ENCODE peak calls at places on chromosomes 3 and 15, in six cellular contexts. One of them, this sample, is unnamed.

GRCh38 chr15:57411945-57412768 is 35.9 kb downstream of the CGNL1 start:
- DNase-seq in CD4-positive, alpha-beta T cell: no peak
- DNase-seq in K562: no peak
- DNase-seq in kidney: no peak
- DNase-seq in PC-9: no peak
- DNase-seq in omental fat pad: no peak
- DNase-seq in this sample: no peak

GRCh38 chr3:62665627-62666433 is 209.4 kb downstream of the CADPS start:
- DNase-seq in CD4-positive, alpha-beta T cell: no peak
- DNase-seq in K562: peak; percentile 32
- DNase-seq in kidney: no peak
- DNase-seq in PC-9: peak; percentile 47
- DNase-seq in omental fat pad: no peak
- DNase-seq in this sample: peak; percentile 85

GRCh38 chr3:111539351-111540331 is 2.4 kb upstream of the CD96 start:
- DNase-seq in CD4-positive, alpha-beta T cell: peak; percentile 62
- DNase-seq in K562: no peak
- DNase-seq in kidney: no peak
- DNase-seq in PC-9: peak; percentile 65
- DNase-seq in omental fat pad: no peak
- DNase-seq in this sample: peak; percentile 69

GRCh38 chr3:126907557-126907956 is 75.4 kb upstream of the PLXNA1 start:
- DNase-seq in CD4-positive, alpha-beta T cell: no peak
- DNase-seq in K562: no peak
- DNase-seq in kidney: no peak
- DNase-seq in PC-9: no peak
- DNase-seq in omental fat pad: no peak
- DNase-seq in this sample: no peak

GRCh38 chr3:168647582-168647981 is 551.9 kb upstream of the GOLIM4 start:
- DNase-seq in CD4-positive, alpha-beta T cell: no peak
- DNase-seq in K562: no peak
- DNase-seq in kidney: no peak
- DNase-seq in PC-9: no peak
- DNase-seq in omental fat pad: no peak
- DNase-seq in this sample: no peak

GRCh38 chr3:29281265-29282228 is 676 bp downstream of the RBMS3 start:
- DNase-seq in CD4-positive, alpha-beta T cell: no peak
- DNase-seq in K562: no peak
- DNase-seq in kidney: peak; percentile 40
- DNase-seq in PC-9: no peak
- DNase-seq in omental fat pad: no peak
- DNase-seq in this sample: peak; percentile 18

GRCh38 chr15:95371664-95372063 is 958.8 kb upstream of the NR2F2 start:
- DNase-seq in CD4-positive, alpha-beta T cell: no peak
- DNase-seq in K562: no peak
- DNase-seq in kidney: no peak
- DNase-seq in PC-9: no peak
- DNase-seq in omental fat pad: no peak
- DNase-seq in this sample: no peak

GRCh38 chr3:120824613-120825012 is 82.1 kb downstream of the GTF2E1 start:
- DNase-seq in CD4-positive, alpha-beta T cell: no peak
- DNase-seq in K562: no peak
- DNase-seq in kidney: no peak
- DNase-seq in PC-9: no peak
- DNase-seq in omental fat pad: no peak
- DNase-seq in this sample: no peak

GRCh38 chr3:141291610-141292345 is 60.2 kb downstream of the PXYLP1 start:
- DNase-seq in CD4-positive, alpha-beta T cell: no peak
- DNase-seq in K562: no peak
- DNase-seq in kidney: no peak
- DNase-seq in PC-9: no peak
- DNase-seq in omental fat pad: no peak
- DNase-seq in this sample: no peak

GRCh38 chr3:150183619-150184425 is 213.1 kb upstream of the PFN2 start:
- DNase-seq in CD4-positive, alpha-beta T cell: peak; percentile 7
- DNase-seq in K562: peak; percentile 27
- DNase-seq in kidney: peak; percentile 87
- DNase-seq in PC-9: peak; percentile 58
- DNase-seq in omental fat pad: peak; percentile 27
- DNase-seq in this sample: peak; percentile 53
- TF ChIP-seq CTCF in CD4-positive, alpha-beta T cell: peak; percentile 47
- TF ChIP-seq CTCF in K562: peak; percentile 72
- TF ChIP-seq CTCF in kidney: peak; percentile 69
- TF ChIP-seq CTCF in PC-9: peak; percentile 64
- TF ChIP-seq CTCF in omental fat pad: no peak
- TF ChIP-seq CTCF in this sample: no peak

DNA sequence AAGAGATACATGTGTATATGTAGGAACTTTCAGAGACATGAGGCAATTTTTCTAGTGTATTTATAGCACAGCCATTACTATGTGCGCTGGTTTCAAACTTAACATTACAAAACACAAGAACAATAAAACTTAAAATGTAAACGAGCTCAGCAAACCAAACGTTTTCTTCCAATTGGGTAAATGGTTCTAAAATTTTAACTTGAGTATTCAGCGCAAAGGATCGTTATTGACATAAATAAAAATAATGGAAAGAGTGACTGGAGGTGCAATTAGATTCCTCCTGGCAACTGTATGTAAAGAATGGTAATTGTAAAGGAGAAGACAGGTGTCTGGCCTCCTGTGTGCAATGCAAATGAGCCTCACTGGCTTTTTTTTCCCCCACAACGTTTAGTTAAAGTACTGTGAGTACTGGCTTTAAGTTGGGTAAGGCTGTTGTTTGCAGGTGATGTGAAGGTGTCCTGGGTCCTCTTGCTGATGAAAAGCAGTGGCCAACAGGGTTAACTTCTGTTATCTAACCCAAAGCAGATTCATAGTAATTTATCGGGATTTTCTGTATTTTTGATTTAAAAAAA is 14.1 kb upstream of the GADL1 start:
- DNase-seq in CD4-positive, alpha-beta T cell: no peak
- DNase-seq in K562: no peak
- DNase-seq in kidney: no peak
- DNase-seq in PC-9: no peak
- DNase-seq in omental fat pad: no peak
- DNase-seq in this sample: no peak
- TF ChIP-seq CTCF in CD4-positive, alpha-beta T cell: no peak
- TF ChIP-seq CTCF in K562: no peak
- TF ChIP-seq CTCF in kidney: no peak
- TF ChIP-seq CTCF in PC-9: no peak
- TF ChIP-seq CTCF in omental fat pad: no peak
- TF ChIP-seq CTCF in this sample: no peak

GRCh38 chr3:71341721-71342120 is 241.8 kb downstream of the FOXP1 start:
- DNase-seq in CD4-positive, alpha-beta T cell: no peak
- DNase-seq in K562: no peak
- DNase-seq in kidney: no peak
- DNase-seq in PC-9: no peak
- DNase-seq in omental fat pad: no peak
- DNase-seq in this sample: no peak

GRCh38 chr3:71339049-71339448 is 244.5 kb downstream of the FOXP1 start:
- DNase-seq in CD4-positive, alpha-beta T cell: no peak
- DNase-seq in K562: no peak
- DNase-seq in kidney: no peak
- DNase-seq in PC-9: no peak
- DNase-seq in omental fat pad: no peak
- DNase-seq in this sample: no peak
- TF ChIP-seq CTCF in CD4-positive, alpha-beta T cell: no peak
- TF ChIP-seq CTCF in K562: no peak
- TF ChIP-seq CTCF in kidney: no peak
- TF ChIP-seq CTCF in PC-9: no peak
- TF ChIP-seq CTCF in omental fat pad: no peak
- TF ChIP-seq CTCF in this sample: no peak

DNA sequence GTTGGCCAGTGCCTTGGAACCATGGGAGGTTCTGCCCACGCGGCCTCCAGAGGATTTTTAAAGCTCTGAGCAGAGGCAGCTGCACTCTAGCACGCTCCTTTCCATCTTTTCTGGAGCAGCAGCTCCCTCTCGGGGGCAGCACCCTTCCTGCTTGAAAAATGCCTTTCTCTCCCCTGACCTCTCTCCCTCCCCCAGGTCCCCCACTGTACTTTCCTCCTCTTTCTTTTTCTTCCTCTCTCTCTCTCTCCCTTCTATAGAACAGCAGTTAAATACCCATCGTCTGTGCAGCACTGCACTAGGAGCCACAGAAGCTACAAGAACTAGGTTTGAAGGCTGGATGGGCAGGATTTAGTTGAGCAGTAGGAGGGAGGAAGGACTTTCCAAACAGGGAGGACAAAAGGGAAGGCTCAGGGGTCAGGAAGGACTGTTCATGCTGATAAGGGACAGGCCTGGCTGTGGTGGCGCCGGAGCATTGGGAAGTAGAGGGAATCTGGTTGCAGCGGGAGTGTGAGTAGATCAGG is 4.4 kb downstream of the ALPK3 start:
- DNase-seq in CD4-positive, alpha-beta T cell: no peak
- DNase-seq in K562: peak; percentile 41
- DNase-seq in kidney: no peak
- DNase-seq in PC-9: no peak
- DNase-seq in omental fat pad: no peak
- DNase-seq in this sample: peak; percentile 68
- TF ChIP-seq CTCF in CD4-positive, alpha-beta T cell: no peak
- TF ChIP-seq CTCF in K562: peak; percentile 64
- TF ChIP-seq CTCF in kidney: no peak
- TF ChIP-seq CTCF in PC-9: no peak
- TF ChIP-seq CTCF in omental fat pad: no peak
- TF ChIP-seq CTCF in this sample: no peak

GRCh38 chr3:30319713-30320112 is 286.7 kb upstream of the TGFBR2 start:
- DNase-seq in CD4-positive, alpha-beta T cell: peak; percentile 10
- DNase-seq in K562: no peak
- DNase-seq in kidney: no peak
- DNase-seq in PC-9: peak; percentile 40
- DNase-seq in omental fat pad: no peak
- DNase-seq in this sample: peak; percentile 8
- TF ChIP-seq CTCF in CD4-positive, alpha-beta T cell: peak; percentile 56
- TF ChIP-seq CTCF in K562: no peak
- TF ChIP-seq CTCF in kidney: peak; percentile 54
- TF ChIP-seq CTCF in PC-9: peak; percentile 33
- TF ChIP-seq CTCF in omental fat pad: no peak
- TF ChIP-seq CTCF in this sample: peak; percentile 11

DNA sequence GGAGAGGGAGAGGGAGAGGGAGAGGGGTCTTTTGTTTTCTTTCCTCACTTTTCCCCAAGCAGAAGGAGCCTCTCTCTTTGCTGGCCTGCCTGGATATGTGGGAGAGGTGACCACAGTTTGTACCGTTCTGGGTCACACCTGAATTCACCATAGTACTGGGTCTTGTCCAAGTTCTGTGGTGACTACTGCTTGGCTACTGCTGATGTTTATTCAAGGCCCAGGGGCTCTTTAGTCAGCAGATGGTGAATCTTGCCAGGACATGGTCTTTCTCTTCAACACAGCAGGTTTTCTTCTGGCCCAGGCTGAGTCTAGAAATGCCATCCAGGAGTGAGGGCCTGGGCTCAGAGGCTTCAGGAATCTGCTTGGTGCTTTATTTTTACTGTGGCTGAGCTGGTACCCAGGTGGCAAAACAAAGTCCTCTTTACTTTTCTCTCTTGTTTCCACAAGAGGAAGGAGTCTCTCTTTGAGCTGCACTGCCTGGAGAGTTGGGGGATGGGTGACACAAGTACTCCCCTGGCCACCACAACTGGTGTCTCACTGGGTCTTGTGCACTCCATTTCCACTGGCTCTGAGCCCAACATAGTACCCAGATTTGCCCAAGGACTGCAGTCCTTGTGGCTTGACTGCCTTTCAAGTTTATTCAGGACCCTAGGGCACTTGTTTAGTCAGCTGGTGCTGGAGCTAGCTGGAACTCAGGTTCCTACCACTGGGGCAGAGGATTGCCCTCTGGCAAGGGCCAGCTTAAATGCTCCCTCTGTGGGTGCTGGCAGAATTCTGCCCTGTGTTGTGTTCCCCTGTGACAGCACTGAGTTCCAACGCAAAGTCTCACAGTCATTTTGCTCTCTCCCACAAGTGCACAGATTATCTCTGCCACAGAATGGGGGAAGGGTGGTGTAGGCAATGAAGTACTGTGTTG is 16.8 kb upstream of the CCNDBP1 start:
- DNase-seq in CD4-positive, alpha-beta T cell: no peak
- DNase-seq in K562: no peak
- DNase-seq in kidney: no peak
- DNase-seq in PC-9: no peak
- DNase-seq in omental fat pad: no peak
- DNase-seq in this sample: no peak
- TF ChIP-seq CTCF in CD4-positive, alpha-beta T cell: no peak
- TF ChIP-seq CTCF in K562: no peak
- TF ChIP-seq CTCF in kidney: no peak
- TF ChIP-seq CTCF in PC-9: no peak
- TF ChIP-seq CTCF in omental fat pad: no peak
- TF ChIP-seq CTCF in this sample: no peak

GRCh38 chr3:128070898-128071591 is 18.8 kb downstream of the SEC61A1 start:
- DNase-seq in CD4-positive, alpha-beta T cell: no peak
- DNase-seq in K562: no peak
- DNase-seq in kidney: no peak
- DNase-seq in PC-9: no peak
- DNase-seq in omental fat pad: no peak
- DNase-seq in this sample: no peak

GRCh38 chr3:128069271-128069670 is 17.0 kb downstream of the SEC61A1 start:
- DNase-seq in CD4-positive, alpha-beta T cell: no peak
- DNase-seq in K562: no peak
- DNase-seq in kidney: no peak
- DNase-seq in PC-9: no peak
- DNase-seq in omental fat pad: no peak
- DNase-seq in this sample: no peak

GRCh38 chr3:128067481-128067880 is 15.2 kb downstream of the SEC61A1 start:
- DNase-seq in CD4-positive, alpha-beta T cell: no peak
- DNase-seq in K562: no peak
- DNase-seq in kidney: no peak
- DNase-seq in PC-9: no peak
- DNase-seq in omental fat pad: no peak
- DNase-seq in this sample: no peak

GRCh38 chr3:128066111-128066510 is 13.9 kb downstream of the SEC61A1 start:
- DNase-seq in CD4-positive, alpha-beta T cell: no peak
- DNase-seq in K562: no peak
- DNase-seq in kidney: no peak
- DNase-seq in PC-9: no peak
- DNase-seq in omental fat pad: no peak
- DNase-seq in this sample: no peak

GRCh38 chr3:128068156-128068620 is 16.0 kb downstream of the SEC61A1 start:
- DNase-seq in CD4-positive, alpha-beta T cell: no peak
- DNase-seq in K562: peak; percentile 47
- DNase-seq in kidney: no peak
- DNase-seq in PC-9: peak; percentile 27
- DNase-seq in omental fat pad: no peak
- DNase-seq in this sample: peak; percentile 67
- TF ChIP-seq CTCF in CD4-positive, alpha-beta T cell: peak; percentile 67
- TF ChIP-seq CTCF in K562: peak; percentile 57
- TF ChIP-seq CTCF in kidney: peak; percentile 48
- TF ChIP-seq CTCF in PC-9: peak; percentile 76
- TF ChIP-seq CTCF in omental fat pad: no peak
- TF ChIP-seq CTCF in this sample: peak; percentile 72